ENCODE peak calls at places on chromosome 1, in five cellular contexts. X, I, Y, U and Z are unnamed samples.

GRCh38 chr1:42940851-42941639 is 17.6 kb downstream of the SLC2A1 start:
- DNase-seq in U (peak), Y (no peak), I (peak), X (peak), Z (peak)

GRCh38 chr1:162997499-162998285 is 71.5 kb upstream of the RGS4 start:
- DNase-seq in X (no peak), U (no peak), Y (no peak), I (no peak), Z (no peak)

GRCh38 chr1:115761601-115762302 is 6.8 kb downstream of the CASQ2 start:
- DNase-seq in X (no peak), I (no peak), U (no peak), Y (no peak), Z (no peak)

GRCh38 chr1:238772321-238772720 is 614.0 kb upstream of the CHRM3 start:
- DNase-seq in I (no peak), Y (no peak), X (no peak), U (no peak), Z (no peak)

GRCh38 chr1:8698012-8698411 is 119.4 kb downstream of the RERE start:
- DNase-seq in Y (no peak), X (no peak), U (no peak), I (no peak), Z (no peak)

GRCh38 chr1:25807480-25808390 is 7.7 kb downstream of the SELENON start:
- DNase-seq in X (no peak), I (no peak), U (no peak), Y (no peak), Z (no peak)

GRCh38 chr1:89723863-89724262 is 90.9 kb downstream of the LRRC8C start:
- DNase-seq in U (no peak), I (no peak), Y (no peak), X (no peak), Z (no peak)

GRCh38 chr1:242813490-242814091 is 289.1 kb upstream of the PLD5 start:
- DNase-seq in I (no peak), X (no peak), Y (no peak), U (no peak), Z (no peak)

GRCh38 chr1:47298025-47298699 is 15.8 kb downstream of the STIL start:
- DNase-seq in X (no peak), I (no peak), Y (no peak), U (no peak), Z (no peak)

GRCh38 chr1:205780335-205780734 is 5.1 kb upstream of the RAB29 start:
- DNase-seq in U (no peak), I (no peak), X (no peak), Y (no peak), Z (no peak)

GRCh38 chr1:33624991-33625870 is 152.8 kb downstream of the ZSCAN20 start:
- DNase-seq in Y (no peak), X (peak), U (peak), I (no peak), Z (peak)

GRCh38 chr1:110477041-110477440 is 26.1 kb downstream of the PROK1 start:
- DNase-seq in Y (no peak), U (peak), X (peak), I (no peak), Z (no peak)

GRCh38 chr1:68600049-68600661 is 103.3 kb upstream of the DEPDC1 start:
- DNase-seq in Y (no peak), U (no peak), X (peak), I (no peak), Z (no peak)

GRCh38 chr1:90502194-90502593 is 214.9 kb downstream of the BARHL2 start:
- DNase-seq in U (no peak), I (no peak), X (no peak), Y (no peak), Z (peak)

GRCh38 chr1:244254467-244254866 is 197.2 kb downstream of the ADSS2 start:
- DNase-seq in X (no peak), Y (no peak), I (no peak), U (no peak), Z (no peak)

GRCh38 chr1:39671793-39672550 is at the start of gene NT5C1A:
- DNase-seq in U (peak), I (no peak), Y (peak), X (no peak), Z (peak)